ENCODE peak calls at places on chromosomes 5 and 9, in five cellular contexts. One of them, this sample, is unnamed.

GRCh38 chr9:36456480-36457115 is 56.5 kb upstream of the RNF38 start:
- DNase-seq in lower leg skin: no peak
- DNase-seq in psoas muscle: no peak
- DNase-seq in GM12865: no peak
- DNase-seq in DND-41: no peak
- DNase-seq in this sample: no peak

GRCh38 chr5:170483701-170484458 is 19.9 kb upstream of the KCNIP1 start:
- DNase-seq in lower leg skin: peak; percentile 33
- DNase-seq in psoas muscle: no peak
- DNase-seq in GM12865: no peak
- DNase-seq in DND-41: no peak
- DNase-seq in this sample: no peak

GRCh38 chr5:18179579-18179978 is 545.3 kb downstream of the TAF11L14 start:
- DNase-seq in lower leg skin: no peak
- DNase-seq in psoas muscle: no peak
- DNase-seq in GM12865: no peak
- DNase-seq in DND-41: no peak
- DNase-seq in this sample: no peak

GRCh38 chr5:18003784-18004183 is 369.5 kb downstream of the TAF11L14 start:
- DNase-seq in lower leg skin: no peak
- DNase-seq in psoas muscle: no peak
- DNase-seq in GM12865: no peak
- DNase-seq in DND-41: no peak
- DNase-seq in this sample: no peak

GRCh38 chr9:89532478-89532877 is 34.6 kb upstream of the SEMA4D start:
- DNase-seq in lower leg skin: no peak
- DNase-seq in psoas muscle: no peak
- DNase-seq in GM12865: no peak
- DNase-seq in DND-41: no peak
- DNase-seq in this sample: peak; percentile 78

GRCh38 chr9:107282268-107282667 is 811 bp upstream of the RAD23B start:
- DNase-seq in lower leg skin: no peak
- DNase-seq in psoas muscle: no peak
- DNase-seq in GM12865: no peak
- DNase-seq in DND-41: no peak
- DNase-seq in this sample: no peak

GRCh38 chr5:83983852-83984251 is 263.2 kb upstream of the HAPLN1 start:
- DNase-seq in lower leg skin: no peak
- DNase-seq in psoas muscle: no peak
- DNase-seq in GM12865: no peak
- DNase-seq in DND-41: no peak
- DNase-seq in this sample: no peak

GRCh38 chr5:3893975-3894374 is 298.3 kb downstream of the IRX1 start:
- DNase-seq in lower leg skin: no peak
- DNase-seq in psoas muscle: no peak
- DNase-seq in GM12865: no peak
- DNase-seq in DND-41: no peak
- DNase-seq in this sample: no peak

GRCh38 chr5:147558826-147559225 is 49.0 kb upstream of the DPYSL3 start:
- DNase-seq in lower leg skin: peak; percentile 30
- DNase-seq in psoas muscle: peak; percentile 51
- DNase-seq in GM12865: peak; percentile 28
- DNase-seq in DND-41: no peak
- DNase-seq in this sample: peak; percentile 22

GRCh38 chr9:33229359-33230120 is 10.4 kb upstream of the SPINK4 start:
- DNase-seq in lower leg skin: peak; percentile 85
- DNase-seq in psoas muscle: no peak
- DNase-seq in GM12865: no peak
- DNase-seq in DND-41: no peak
- DNase-seq in this sample: no peak
- TF ChIP-seq CTCF in lower leg skin: no peak
- TF ChIP-seq CTCF in psoas muscle: peak; percentile 14
- TF ChIP-seq CTCF in GM12865: peak; percentile 4
- TF ChIP-seq CTCF in DND-41: no peak
- TF ChIP-seq CTCF in this sample: no peak

GRCh38 chr5:158759276-158759675 is 340.4 kb downstream of the EBF1 start:
- DNase-seq in lower leg skin: no peak
- DNase-seq in psoas muscle: no peak
- DNase-seq in GM12865: no peak
- DNase-seq in DND-41: no peak
- DNase-seq in this sample: no peak

GRCh38 chr5:158755971-158756370 is 343.7 kb downstream of the EBF1 start:
- DNase-seq in lower leg skin: no peak
- DNase-seq in psoas muscle: no peak
- DNase-seq in GM12865: no peak
- DNase-seq in DND-41: no peak
- DNase-seq in this sample: no peak

GRCh38 chr5:158755221-158755620 is 344.5 kb downstream of the EBF1 start:
- DNase-seq in lower leg skin: no peak
- DNase-seq in psoas muscle: no peak
- DNase-seq in GM12865: no peak
- DNase-seq in DND-41: no peak
- DNase-seq in this sample: no peak

GRCh38 chr5:158758666-158759065 is 341.1 kb downstream of the EBF1 start:
- DNase-seq in lower leg skin: no peak
- DNase-seq in psoas muscle: no peak
- DNase-seq in GM12865: no peak
- DNase-seq in DND-41: no peak
- DNase-seq in this sample: no peak

DNA sequence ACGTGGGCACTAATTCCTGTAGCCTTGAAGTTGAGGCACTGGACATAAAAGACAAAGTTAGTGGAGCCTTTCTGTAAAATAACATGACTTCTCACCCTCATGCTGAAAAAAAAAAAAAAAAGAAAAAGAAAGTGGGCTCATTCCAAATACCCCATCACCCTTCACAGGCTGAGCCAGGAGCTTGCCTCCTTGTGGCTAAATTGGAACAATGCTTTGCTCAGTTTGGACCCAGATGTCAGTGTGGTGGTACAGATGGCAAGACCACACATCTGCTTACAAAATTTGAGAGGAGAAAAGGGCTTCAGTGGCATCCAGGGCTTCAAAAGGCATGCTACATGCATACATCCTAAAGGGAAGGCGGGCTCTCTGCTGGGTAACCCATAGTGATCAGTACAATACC is 342.8 kb downstream of the EBF1 start:
- DNase-seq in lower leg skin: no peak
- DNase-seq in psoas muscle: no peak
- DNase-seq in GM12865: no peak
- DNase-seq in DND-41: peak; percentile 16
- DNase-seq in this sample: no peak
- TF ChIP-seq CTCF in lower leg skin: no peak
- TF ChIP-seq CTCF in psoas muscle: no peak
- TF ChIP-seq CTCF in GM12865: peak; percentile 2
- TF ChIP-seq CTCF in DND-41: peak; percentile 53
- TF ChIP-seq CTCF in this sample: no peak

GRCh38 chr5:14752497-14753071 is 88.1 kb downstream of the OTULIN start:
- DNase-seq in lower leg skin: no peak
- DNase-seq in psoas muscle: no peak
- DNase-seq in GM12865: no peak
- DNase-seq in DND-41: no peak
- DNase-seq in this sample: no peak

GRCh38 chr5:14750712-14751111 is 86.2 kb downstream of the OTULIN start:
- DNase-seq in lower leg skin: no peak
- DNase-seq in psoas muscle: no peak
- DNase-seq in GM12865: no peak
- DNase-seq in DND-41: no peak
- DNase-seq in this sample: no peak

GRCh38 chr5:14753292-14753691 is 88.8 kb downstream of the OTULIN start:
- DNase-seq in lower leg skin: no peak
- DNase-seq in psoas muscle: no peak
- DNase-seq in GM12865: no peak
- DNase-seq in DND-41: no peak
- DNase-seq in this sample: no peak

GRCh38 chr5:14748180-14748900 is 83.8 kb downstream of the OTULIN start:
- DNase-seq in lower leg skin: no peak
- DNase-seq in psoas muscle: peak; percentile 50
- DNase-seq in GM12865: no peak
- DNase-seq in DND-41: no peak
- DNase-seq in this sample: no peak

GRCh38 chr5:14749579-14750091 is 85.1 kb downstream of the OTULIN start:
- DNase-seq in lower leg skin: no peak
- DNase-seq in psoas muscle: no peak
- DNase-seq in GM12865: no peak
- DNase-seq in DND-41: no peak
- DNase-seq in this sample: no peak
- TF ChIP-seq CTCF in lower leg skin: no peak
- TF ChIP-seq CTCF in psoas muscle: no peak
- TF ChIP-seq CTCF in GM12865: no peak
- TF ChIP-seq CTCF in DND-41: no peak
- TF ChIP-seq CTCF in this sample: no peak

DNA sequence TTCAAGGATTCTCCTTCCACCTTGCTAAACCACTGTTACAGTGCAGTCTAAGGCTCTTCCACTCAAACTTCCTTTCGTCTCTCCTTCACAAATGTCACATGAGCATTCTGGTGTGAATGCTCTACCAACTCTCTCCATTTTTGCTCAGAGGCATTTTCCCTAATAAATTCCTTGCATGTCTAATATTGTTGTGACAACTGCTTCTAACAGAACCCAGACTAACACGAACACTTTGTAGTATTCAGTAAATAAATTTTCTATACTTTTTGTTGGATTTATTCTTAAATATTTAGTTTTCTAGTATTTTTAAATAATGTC is 24.0 kb downstream of the RAPGEF6 start:
- DNase-seq in lower leg skin: no peak
- DNase-seq in psoas muscle: no peak
- DNase-seq in GM12865: no peak
- DNase-seq in DND-41: no peak
- DNase-seq in this sample: no peak
- TF ChIP-seq CTCF in lower leg skin: no peak
- TF ChIP-seq CTCF in psoas muscle: no peak
- TF ChIP-seq CTCF in GM12865: no peak
- TF ChIP-seq CTCF in DND-41: no peak
- TF ChIP-seq CTCF in this sample: no peak

GRCh38 chr5:176785184-176786145 is 24.9 kb upstream of the UNC5A start:
- DNase-seq in lower leg skin: no peak
- DNase-seq in psoas muscle: no peak
- DNase-seq in GM12865: no peak
- DNase-seq in DND-41: no peak
- DNase-seq in this sample: no peak
- TF ChIP-seq CTCF in lower leg skin: no peak
- TF ChIP-seq CTCF in psoas muscle: no peak
- TF ChIP-seq CTCF in GM12865: no peak
- TF ChIP-seq CTCF in DND-41: no peak
- TF ChIP-seq CTCF in this sample: no peak

DNA sequence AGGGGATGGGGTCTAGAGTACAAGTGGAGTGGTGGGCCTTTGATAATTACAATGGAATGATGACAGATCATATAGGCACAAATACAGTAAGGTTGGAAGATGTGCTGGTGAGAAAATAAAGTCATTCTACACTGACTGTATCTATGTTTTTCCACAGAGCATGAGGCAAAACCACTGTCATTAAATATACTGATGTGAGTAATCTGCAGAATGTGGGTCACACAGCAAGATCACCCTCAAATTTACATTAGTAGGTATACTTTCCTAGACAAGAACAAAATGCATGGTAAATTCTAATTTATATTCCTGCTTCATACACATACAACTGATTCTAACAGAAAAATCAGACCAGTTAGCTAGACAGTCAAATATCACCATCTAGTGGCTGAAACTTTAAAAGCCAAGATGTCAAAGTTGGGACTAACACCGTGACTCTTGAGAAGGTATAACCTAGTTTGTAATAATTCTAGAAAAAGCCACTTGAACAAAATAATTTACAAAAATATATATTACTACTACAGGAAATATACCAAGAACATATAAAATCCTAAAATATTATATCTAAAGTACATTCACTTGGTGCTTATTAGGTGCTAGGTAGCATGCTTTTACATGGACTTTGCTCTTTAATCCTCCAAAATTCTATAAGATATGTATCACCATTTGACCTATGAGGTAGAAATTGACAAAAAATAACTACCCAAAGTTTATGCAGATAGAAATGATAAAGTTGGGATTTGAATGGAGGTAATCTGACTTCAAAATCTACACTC is 19.5 kb downstream of the TTC33 start:
- DNase-seq in lower leg skin: no peak
- DNase-seq in psoas muscle: no peak
- DNase-seq in GM12865: peak; percentile 53
- DNase-seq in DND-41: no peak
- DNase-seq in this sample: no peak
- TF ChIP-seq CTCF in lower leg skin: no peak
- TF ChIP-seq CTCF in psoas muscle: peak; percentile 81
- TF ChIP-seq CTCF in GM12865: peak; percentile 55
- TF ChIP-seq CTCF in DND-41: peak; percentile 83
- TF ChIP-seq CTCF in this sample: peak; percentile 80

DNA sequence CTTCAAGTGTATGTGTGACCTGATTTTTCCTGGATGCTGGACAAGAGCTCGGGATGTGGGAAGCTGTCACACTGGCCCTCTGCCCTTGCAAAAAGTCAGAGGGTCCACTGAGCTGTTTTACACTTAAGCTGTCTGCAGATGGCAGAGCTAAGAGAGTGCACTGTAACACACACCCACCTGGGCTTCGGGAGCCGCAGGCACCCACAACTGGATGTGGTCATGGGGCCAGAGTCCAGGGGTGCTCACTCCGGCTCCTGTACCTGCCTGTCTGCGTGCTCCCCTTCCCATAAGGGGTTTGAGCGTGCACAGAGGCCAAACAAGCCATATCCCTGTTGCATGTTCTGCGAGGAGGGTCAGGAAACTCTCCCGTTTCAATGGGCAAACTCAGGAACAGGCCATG is 82.5 kb downstream of the LRRC70 start:
- DNase-seq in lower leg skin: no peak
- DNase-seq in psoas muscle: no peak
- DNase-seq in GM12865: no peak
- DNase-seq in DND-41: no peak
- DNase-seq in this sample: no peak
- TF ChIP-seq CTCF in lower leg skin: no peak
- TF ChIP-seq CTCF in psoas muscle: no peak
- TF ChIP-seq CTCF in GM12865: no peak
- TF ChIP-seq CTCF in DND-41: no peak
- TF ChIP-seq CTCF in this sample: no peak

GRCh38 chr5:51416149-51416548 is 32.9 kb downstream of the ISL1 start:
- DNase-seq in lower leg skin: no peak
- DNase-seq in psoas muscle: no peak
- DNase-seq in GM12865: no peak
- DNase-seq in DND-41: no peak
- DNase-seq in this sample: no peak
- TF ChIP-seq CTCF in lower leg skin: no peak
- TF ChIP-seq CTCF in psoas muscle: no peak
- TF ChIP-seq CTCF in GM12865: no peak
- TF ChIP-seq CTCF in DND-41: peak; percentile 22
- TF ChIP-seq CTCF in this sample: no peak

GRCh38 chr5:78295035-78295961 is 800 bp upstream of the AP3B1 start:
- DNase-seq in lower leg skin: peak; percentile 20
- DNase-seq in psoas muscle: peak; percentile 23
- DNase-seq in GM12865: peak; percentile 47
- DNase-seq in DND-41: peak; percentile 36
- DNase-seq in this sample: peak; percentile 64

DNA sequence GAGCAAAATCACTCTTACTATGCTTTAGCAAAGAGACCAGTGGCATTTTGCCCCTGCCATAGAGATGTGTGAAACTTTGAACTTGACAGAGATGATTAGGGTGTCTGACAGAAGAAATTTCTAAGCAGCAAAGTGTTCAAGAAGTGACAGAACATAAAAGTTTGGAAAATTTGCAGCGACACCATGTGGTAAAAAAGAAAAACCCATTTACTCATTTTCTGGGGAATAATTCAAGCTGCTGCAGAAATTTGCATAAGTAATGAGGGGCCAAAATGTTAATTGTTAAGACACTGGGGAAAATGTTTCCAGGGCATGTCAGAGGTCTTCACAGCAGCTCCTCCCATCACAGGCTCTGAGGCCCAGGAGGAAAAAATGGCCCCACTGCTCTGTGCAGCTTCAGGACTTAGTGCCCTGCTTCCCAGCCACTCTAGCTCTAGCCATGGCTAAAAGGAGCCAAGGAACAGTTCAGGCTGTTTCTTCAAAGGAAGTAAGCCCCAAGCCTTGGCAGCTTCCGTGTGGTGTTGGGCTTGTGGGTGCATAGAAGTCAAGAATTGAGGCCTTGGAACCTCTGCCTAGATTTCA is 6.1 kb upstream of the AP3B1 start:
- DNase-seq in lower leg skin: no peak
- DNase-seq in psoas muscle: no peak
- DNase-seq in GM12865: peak; percentile 28
- DNase-seq in DND-41: no peak
- DNase-seq in this sample: no peak
- TF ChIP-seq CTCF in lower leg skin: no peak
- TF ChIP-seq CTCF in psoas muscle: peak; percentile 21
- TF ChIP-seq CTCF in GM12865: no peak
- TF ChIP-seq CTCF in DND-41: peak; percentile 54
- TF ChIP-seq CTCF in this sample: peak; percentile 37

This sample was measured in activated CD8-positive, alpha-beta T cell treated with anti-CD3 and anti-CD28 coated beads for 36 hours.